ENCODE peak calls at places on chromosomes 1 and 21, in five cellular contexts. Y is tibial artery; U is esophagus muscularis mucosa; A is CD8-positive, alpha-beta memory T cell; Z is CD4-positive, CD25-positive, alpha-beta regulatory T cell. G is an unnamed sample. For H3K4me1 and H3K36me3, the result is how much of the 10 kb centered on the place peaks cover.

GRCh38 chr1:230542681-230543080 is 99.6 kb upstream of the COG2 start:
- DNase-seq in Y (no peak), U (no peak), A (no peak), Z (no peak), G (no peak)

GRCh38 chr1:90391116-90391515 is 326.0 kb downstream of the BARHL2 start:
- DNase-seq in Y (no peak), U (no peak), A (no peak), Z (no peak), G (no peak)

GRCh38 chr1:35768350-35769187 is 1.2 kb downstream of the CLSPN start:
- DNase-seq in Y (no peak), U (no peak), A (no peak), Z (no peak), G (peak)

GRCh38 chr1:33099290-33100118 is 18.6 kb downstream of the AZIN2 start:
- DNase-seq in Y (peak), U (no peak), A (peak), Z (peak), G (no peak)

GRCh38 chr1:61226791-61227567 is 144.6 kb downstream of the NFIA start:
- DNase-seq in Y (no peak), U (no peak), A (no peak), Z (no peak), G (no peak)

GRCh38 chr1:62207187-62207586 is 12.5 kb downstream of the L1TD1 start:
- DNase-seq in Y (no peak), U (no peak), A (no peak), Z (no peak), G (no peak)

GRCh38 chr1:17460265-17460664 is 20.8 kb upstream of the RCC2 start:
- DNase-seq in Y (no peak), U (no peak), A (no peak), Z (no peak), G (no peak)

GRCh38 chr1:67434491-67434890 is 4.3 kb upstream of the SERBP1 start:
- DNase-seq in Y (no peak), U (no peak), A (no peak), Z (no peak), G (no peak)

GRCh38 chr1:93079685-93080141 is 630 bp downstream of the MTF2 start:
- DNase-seq in Y (no peak), U (no peak), A (peak), Z (no peak), G (peak)

GRCh38 chr1:39979654-39980053 is 24.7 kb downstream of the MFSD2A start:
- DNase-seq in Y (no peak), U (no peak), A (no peak), Z (no peak), G (peak)

GRCh38 chr1:172338295-172338735 is 82.2 kb upstream of the C1orf105 start:
- DNase-seq in Y (no peak), U (no peak), A (no peak), Z (no peak), G (no peak)

GRCh38 chr1:32142446-32143301 is 34.8 kb downstream of the KPNA6 start:
- DNase-seq in Y (peak), U (peak), A (no peak), Z (no peak), G (no peak)

GRCh38 chr1:232766904-232767303 is 38.3 kb upstream of the MAP10 start:
- DNase-seq in Y (no peak), U (no peak), A (no peak), Z (no peak), G (no peak)
- H3K4me1 ChIP-seq in Y (under half), U (under half), A (under half), Z (under half), G (under half)

GRCh38 chr21:45538381-45539045 is 3.7 kb downstream of the SLC19A1 start:
- DNase-seq in Y (peak), U (no peak), A (no peak), Z (no peak), G (no peak)
- H3K36me3 ChIP-seq in Y (under half), U (under half), A (under half), Z (under half), G (half or more)

GRCh38 chr1:225908773-225909172 is 15.3 kb downstream of the PYCR2 start:
- DNase-seq in Y (no peak), U (no peak), A (no peak), Z (no peak), G (no peak)

GRCh38 chr1:225908013-225908640 is 15.9 kb downstream of the PYCR2 start:
- DNase-seq in Y (no peak), U (no peak), A (no peak), Z (no peak), G (no peak)

GRCh38 chr1:225914391-225914790 is 9.7 kb downstream of the PYCR2 start:
- DNase-seq in Y (no peak), U (no peak), A (no peak), Z (no peak), G (no peak)

GRCh38 chr1:225909477-225909876 is 14.6 kb downstream of the PYCR2 start:
- DNase-seq in Y (no peak), U (no peak), A (no peak), Z (no peak), G (no peak)

DNA sequence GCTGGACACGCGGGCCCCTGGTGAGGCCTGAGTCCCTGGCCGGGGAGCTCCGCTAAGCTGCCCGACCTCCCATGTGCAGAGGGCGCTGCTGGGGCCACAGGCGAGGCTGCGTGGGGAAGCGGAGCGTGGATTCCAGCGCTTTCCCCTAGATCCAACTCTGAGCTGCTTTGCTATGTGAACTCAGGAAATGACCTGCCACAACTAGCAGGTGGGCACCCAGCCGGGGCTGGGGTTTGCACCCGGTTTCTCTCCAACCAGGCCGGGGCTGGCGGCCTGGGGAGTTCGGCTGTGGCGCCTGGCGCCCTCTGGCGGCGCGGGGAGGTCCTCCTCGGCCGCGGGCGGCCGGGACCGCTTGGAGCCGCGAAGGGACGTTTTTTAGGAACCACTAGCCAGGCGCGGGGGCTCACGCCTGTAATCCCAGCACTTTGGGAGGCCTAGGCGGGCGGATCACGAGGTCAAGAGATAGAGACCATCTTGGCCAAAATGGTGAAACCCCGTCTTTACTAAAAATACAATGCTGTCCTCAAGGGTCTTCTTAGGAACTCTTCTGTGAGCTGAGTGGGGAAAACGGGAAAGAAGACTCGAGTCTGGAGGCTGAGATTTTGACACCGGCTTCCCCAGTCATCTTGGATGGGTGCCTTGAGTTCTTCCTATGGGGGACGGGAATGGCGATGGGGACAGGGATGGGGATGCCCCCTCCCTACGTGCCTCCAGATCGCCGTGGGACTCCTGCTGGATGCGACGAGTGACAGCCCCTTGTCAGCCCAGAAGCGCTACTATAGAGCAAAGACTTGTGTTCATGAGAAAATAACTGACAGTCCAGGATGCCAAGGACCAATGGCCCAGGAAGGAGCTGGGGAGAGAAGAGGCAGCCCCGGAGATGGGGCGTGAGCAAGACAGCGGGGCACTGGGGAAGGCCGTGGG is 12.6 kb downstream of the PYCR2 start:
- DNase-seq in Y (peak), U (no peak), A (peak), Z (peak), G (no peak)
- H3K4me3 ChIP-seq in Y (no peak), U (peak), A (no peak), Z (no peak), G (no peak)

GRCh38 chr1:927234-927633 is 3.5 kb downstream of the SAMD11 start:
- DNase-seq in Y (no peak), U (no peak), A (no peak), Z (no peak), G (no peak)
- H3K4me1 ChIP-seq in Y (under half), U (under half), A (under half), Z (under half), G (under half)

G was measured in HAP-1.